ENCODE peak calls at places on chromosome 16, in eight cellular contexts. One of them, this sample, is unnamed.

GRCh38 chr16:26365555-26365954 is 673.8 kb downstream of the HS3ST4 start:
- DNase-seq in KBM-7: no peak
- DNase-seq in HCEC 1CT: no peak
- DNase-seq in anterior cingulate cortex: no peak
- DNase-seq in psoas muscle: no peak
- DNase-seq in stimulated activated CD8-positive, alpha-beta memory T cell treated with anti-CD3 and anti-CD28 coated beads, Interleukin-2, amount 100 ng/mL, for 1 hour: no peak
- DNase-seq in GM19239: no peak
- DNase-seq in substantia nigra: no peak
- DNase-seq in this sample: no peak

GRCh38 chr16:78437352-78437968 is 338.0 kb downstream of the WWOX start:
- DNase-seq in KBM-7: peak
- DNase-seq in HCEC 1CT: no peak
- DNase-seq in anterior cingulate cortex: no peak
- DNase-seq in psoas muscle: no peak
- DNase-seq in stimulated activated CD8-positive, alpha-beta memory T cell treated with anti-CD3 and anti-CD28 coated beads, Interleukin-2, amount 100 ng/mL, for 1 hour: no peak
- DNase-seq in GM19239: peak
- DNase-seq in substantia nigra: peak
- DNase-seq in this sample: peak

GRCh38 chr16:89847930-89848297 is 19.6 kb downstream of the SPIRE2 start:
- DNase-seq in KBM-7: no peak
- DNase-seq in HCEC 1CT: no peak
- DNase-seq in anterior cingulate cortex: no peak
- DNase-seq in psoas muscle: no peak
- DNase-seq in stimulated activated CD8-positive, alpha-beta memory T cell treated with anti-CD3 and anti-CD28 coated beads, Interleukin-2, amount 100 ng/mL, for 1 hour: no peak
- DNase-seq in GM19239: no peak
- DNase-seq in substantia nigra: no peak
- DNase-seq in this sample: no peak

GRCh38 chr16:70157105-70157476 is 16.5 kb upstream of the CLEC18C start:
- DNase-seq in KBM-7: no peak
- DNase-seq in HCEC 1CT: no peak
- DNase-seq in anterior cingulate cortex: no peak
- DNase-seq in psoas muscle: no peak
- DNase-seq in stimulated activated CD8-positive, alpha-beta memory T cell treated with anti-CD3 and anti-CD28 coated beads, Interleukin-2, amount 100 ng/mL, for 1 hour: no peak
- DNase-seq in GM19239: no peak
- DNase-seq in substantia nigra: no peak
- DNase-seq in this sample: no peak

GRCh38 chr16:88570691-88571092 is 489 bp downstream of the ZC3H18 start:
- DNase-seq in KBM-7: peak
- DNase-seq in HCEC 1CT: peak
- DNase-seq in anterior cingulate cortex: no peak
- DNase-seq in psoas muscle: no peak
- DNase-seq in stimulated activated CD8-positive, alpha-beta memory T cell treated with anti-CD3 and anti-CD28 coated beads, Interleukin-2, amount 100 ng/mL, for 1 hour: no peak
- DNase-seq in GM19239: no peak
- DNase-seq in substantia nigra: no peak
- DNase-seq in this sample: no peak

GRCh38 chr16:87263418-87264052 is 53.7 kb downstream of the C16orf95 start:
- DNase-seq in KBM-7: no peak
- DNase-seq in HCEC 1CT: no peak
- DNase-seq in anterior cingulate cortex: no peak
- DNase-seq in psoas muscle: no peak
- DNase-seq in stimulated activated CD8-positive, alpha-beta memory T cell treated with anti-CD3 and anti-CD28 coated beads, Interleukin-2, amount 100 ng/mL, for 1 hour: no peak
- DNase-seq in GM19239: no peak
- DNase-seq in substantia nigra: no peak
- DNase-seq in this sample: no peak

GRCh38 chr16:27720731-27721547 is 171.0 kb downstream of the KATNIP start:
- DNase-seq in KBM-7: no peak
- DNase-seq in HCEC 1CT: no peak
- DNase-seq in anterior cingulate cortex: no peak
- DNase-seq in psoas muscle: no peak
- DNase-seq in stimulated activated CD8-positive, alpha-beta memory T cell treated with anti-CD3 and anti-CD28 coated beads, Interleukin-2, amount 100 ng/mL, for 1 hour: no peak
- DNase-seq in GM19239: no peak
- DNase-seq in substantia nigra: peak
- DNase-seq in this sample: no peak

GRCh38 chr16:397135-397661 is at the start of gene NME4:
- DNase-seq in KBM-7: peak
- DNase-seq in HCEC 1CT: peak
- DNase-seq in anterior cingulate cortex: no peak
- DNase-seq in psoas muscle: no peak
- DNase-seq in stimulated activated CD8-positive, alpha-beta memory T cell treated with anti-CD3 and anti-CD28 coated beads, Interleukin-2, amount 100 ng/mL, for 1 hour: no peak
- DNase-seq in GM19239: peak
- DNase-seq in substantia nigra: no peak
- DNase-seq in this sample: peak

GRCh38 chr16:58443783-58444182 is 51.5 kb downstream of the GINS3 start:
- DNase-seq in KBM-7: no peak
- DNase-seq in HCEC 1CT: no peak
- DNase-seq in anterior cingulate cortex: no peak
- DNase-seq in psoas muscle: no peak
- DNase-seq in stimulated activated CD8-positive, alpha-beta memory T cell treated with anti-CD3 and anti-CD28 coated beads, Interleukin-2, amount 100 ng/mL, for 1 hour: no peak
- DNase-seq in GM19239: no peak
- DNase-seq in substantia nigra: no peak
- DNase-seq in this sample: no peak

GRCh38 chr16:49961087-49961486 is 63.9 kb upstream of the CNEP1R1 start:
- DNase-seq in KBM-7: no peak
- DNase-seq in HCEC 1CT: no peak
- DNase-seq in anterior cingulate cortex: no peak
- DNase-seq in psoas muscle: no peak
- DNase-seq in stimulated activated CD8-positive, alpha-beta memory T cell treated with anti-CD3 and anti-CD28 coated beads, Interleukin-2, amount 100 ng/mL, for 1 hour: no peak
- DNase-seq in GM19239: no peak
- DNase-seq in substantia nigra: no peak
- DNase-seq in this sample: no peak

GRCh38 chr16:28093383-28093725 is 29.8 kb upstream of the GSG1L start:
- DNase-seq in KBM-7: no peak
- DNase-seq in HCEC 1CT: no peak
- DNase-seq in anterior cingulate cortex: no peak
- DNase-seq in psoas muscle: no peak
- DNase-seq in stimulated activated CD8-positive, alpha-beta memory T cell treated with anti-CD3 and anti-CD28 coated beads, Interleukin-2, amount 100 ng/mL, for 1 hour: no peak
- DNase-seq in GM19239: no peak
- DNase-seq in substantia nigra: no peak
- DNase-seq in this sample: no peak

GRCh38 chr16:89489040-89489721 is 1.2 kb downstream of the ANKRD11 start:
- DNase-seq in KBM-7: peak
- DNase-seq in HCEC 1CT: peak
- DNase-seq in anterior cingulate cortex: peak
- DNase-seq in psoas muscle: peak
- DNase-seq in stimulated activated CD8-positive, alpha-beta memory T cell treated with anti-CD3 and anti-CD28 coated beads, Interleukin-2, amount 100 ng/mL, for 1 hour: peak
- DNase-seq in GM19239: peak
- DNase-seq in substantia nigra: peak
- DNase-seq in this sample: peak

GRCh38 chr16:72927199-72928088 is 120.5 kb downstream of the ZFHX3 start:
- DNase-seq in KBM-7: peak
- DNase-seq in HCEC 1CT: peak
- DNase-seq in anterior cingulate cortex: no peak
- DNase-seq in psoas muscle: peak
- DNase-seq in stimulated activated CD8-positive, alpha-beta memory T cell treated with anti-CD3 and anti-CD28 coated beads, Interleukin-2, amount 100 ng/mL, for 1 hour: no peak
- DNase-seq in GM19239: no peak
- DNase-seq in substantia nigra: no peak
- DNase-seq in this sample: no peak

GRCh38 chr16:2967721-2968161 is 1.4 kb upstream of the PAQR4 start:
- DNase-seq in KBM-7: no peak
- DNase-seq in HCEC 1CT: no peak
- DNase-seq in anterior cingulate cortex: no peak
- DNase-seq in psoas muscle: no peak
- DNase-seq in stimulated activated CD8-positive, alpha-beta memory T cell treated with anti-CD3 and anti-CD28 coated beads, Interleukin-2, amount 100 ng/mL, for 1 hour: no peak
- DNase-seq in GM19239: no peak
- DNase-seq in substantia nigra: no peak
- DNase-seq in this sample: no peak

GRCh38 chr16:8929086-8929748 is 34.5 kb downstream of the USP7 start:
- DNase-seq in KBM-7: no peak
- DNase-seq in HCEC 1CT: no peak
- DNase-seq in anterior cingulate cortex: no peak
- DNase-seq in psoas muscle: no peak
- DNase-seq in stimulated activated CD8-positive, alpha-beta memory T cell treated with anti-CD3 and anti-CD28 coated beads, Interleukin-2, amount 100 ng/mL, for 1 hour: no peak
- DNase-seq in GM19239: no peak
- DNase-seq in substantia nigra: no peak
- DNase-seq in this sample: no peak

GRCh38 chr16:68388124-68388523 is 60.2 kb downstream of the SMPD3 start:
- DNase-seq in KBM-7: no peak
- DNase-seq in HCEC 1CT: no peak
- DNase-seq in anterior cingulate cortex: no peak
- DNase-seq in psoas muscle: no peak
- DNase-seq in stimulated activated CD8-positive, alpha-beta memory T cell treated with anti-CD3 and anti-CD28 coated beads, Interleukin-2, amount 100 ng/mL, for 1 hour: no peak
- DNase-seq in GM19239: no peak
- DNase-seq in substantia nigra: no peak
- DNase-seq in this sample: no peak

GRCh38 chr16:30780021-30780420 is 7.0 kb downstream of the ZNF629 start:
- DNase-seq in KBM-7: no peak
- DNase-seq in HCEC 1CT: no peak
- DNase-seq in anterior cingulate cortex: no peak
- DNase-seq in psoas muscle: no peak
- DNase-seq in stimulated activated CD8-positive, alpha-beta memory T cell treated with anti-CD3 and anti-CD28 coated beads, Interleukin-2, amount 100 ng/mL, for 1 hour: no peak
- DNase-seq in GM19239: no peak
- DNase-seq in substantia nigra: no peak
- DNase-seq in this sample: no peak

GRCh38 chr16:25135239-25135878 is 23.8 kb downstream of the LCMT1 start:
- DNase-seq in KBM-7: no peak
- DNase-seq in HCEC 1CT: peak
- DNase-seq in anterior cingulate cortex: no peak
- DNase-seq in psoas muscle: no peak
- DNase-seq in stimulated activated CD8-positive, alpha-beta memory T cell treated with anti-CD3 and anti-CD28 coated beads, Interleukin-2, amount 100 ng/mL, for 1 hour: no peak
- DNase-seq in GM19239: no peak
- DNase-seq in substantia nigra: no peak
- DNase-seq in this sample: no peak

GRCh38 chr16:8963010-8963824 is 489 bp downstream of the USP7 start:
- DNase-seq in KBM-7: no peak
- DNase-seq in HCEC 1CT: peak
- DNase-seq in anterior cingulate cortex: no peak
- DNase-seq in psoas muscle: no peak
- DNase-seq in stimulated activated CD8-positive, alpha-beta memory T cell treated with anti-CD3 and anti-CD28 coated beads, Interleukin-2, amount 100 ng/mL, for 1 hour: no peak
- DNase-seq in GM19239: no peak
- DNase-seq in substantia nigra: no peak
- DNase-seq in this sample: no peak

GRCh38 chr16:86048882-86049585 is 150.1 kb downstream of the IRF8 start:
- DNase-seq in KBM-7: no peak
- DNase-seq in HCEC 1CT: no peak
- DNase-seq in anterior cingulate cortex: no peak
- DNase-seq in psoas muscle: no peak
- DNase-seq in stimulated activated CD8-positive, alpha-beta memory T cell treated with anti-CD3 and anti-CD28 coated beads, Interleukin-2, amount 100 ng/mL, for 1 hour: no peak
- DNase-seq in GM19239: no peak
- DNase-seq in substantia nigra: no peak
- DNase-seq in this sample: no peak

GRCh38 chr16:66473654-66474519 is 46.8 kb downstream of the BEAN1 start:
- DNase-seq in KBM-7: no peak
- DNase-seq in HCEC 1CT: no peak
- DNase-seq in anterior cingulate cortex: no peak
- DNase-seq in psoas muscle: no peak
- DNase-seq in stimulated activated CD8-positive, alpha-beta memory T cell treated with anti-CD3 and anti-CD28 coated beads, Interleukin-2, amount 100 ng/mL, for 1 hour: no peak
- DNase-seq in GM19239: no peak
- DNase-seq in substantia nigra: no peak
- DNase-seq in this sample: no peak

GRCh38 chr16:17432902-17433576 is 37.7 kb downstream of the XYLT1 start:
- DNase-seq in KBM-7: no peak
- DNase-seq in HCEC 1CT: no peak
- DNase-seq in anterior cingulate cortex: no peak
- DNase-seq in psoas muscle: no peak
- DNase-seq in stimulated activated CD8-positive, alpha-beta memory T cell treated with anti-CD3 and anti-CD28 coated beads, Interleukin-2, amount 100 ng/mL, for 1 hour: no peak
- DNase-seq in GM19239: no peak
- DNase-seq in substantia nigra: no peak
- DNase-seq in this sample: no peak

GRCh38 chr16:67562526-67562917 is at the start of gene CTCF:
- DNase-seq in KBM-7: peak
- DNase-seq in HCEC 1CT: peak
- DNase-seq in anterior cingulate cortex: peak
- DNase-seq in psoas muscle: peak
- DNase-seq in stimulated activated CD8-positive, alpha-beta memory T cell treated with anti-CD3 and anti-CD28 coated beads, Interleukin-2, amount 100 ng/mL, for 1 hour: peak
- DNase-seq in GM19239: peak
- DNase-seq in substantia nigra: peak
- DNase-seq in this sample: no peak

GRCh38 chr16:54318941-54319340 is 32.4 kb upstream of the IRX3 start:
- DNase-seq in KBM-7: no peak
- DNase-seq in HCEC 1CT: no peak
- DNase-seq in anterior cingulate cortex: no peak
- DNase-seq in psoas muscle: no peak
- DNase-seq in stimulated activated CD8-positive, alpha-beta memory T cell treated with anti-CD3 and anti-CD28 coated beads, Interleukin-2, amount 100 ng/mL, for 1 hour: no peak
- DNase-seq in GM19239: no peak
- DNase-seq in substantia nigra: no peak
- DNase-seq in this sample: no peak

GRCh38 chr16:65099607-65100006 is 22.3 kb downstream of the CDH11 start:
- DNase-seq in KBM-7: no peak
- DNase-seq in HCEC 1CT: no peak
- DNase-seq in anterior cingulate cortex: no peak
- DNase-seq in psoas muscle: no peak
- DNase-seq in stimulated activated CD8-positive, alpha-beta memory T cell treated with anti-CD3 and anti-CD28 coated beads, Interleukin-2, amount 100 ng/mL, for 1 hour: no peak
- DNase-seq in GM19239: no peak
- DNase-seq in substantia nigra: no peak
- DNase-seq in this sample: no peak

GRCh38 chr16:1002399-1003161 is 21.0 kb downstream of the SOX8 start:
- DNase-seq in KBM-7: no peak
- DNase-seq in HCEC 1CT: peak
- DNase-seq in anterior cingulate cortex: no peak
- DNase-seq in psoas muscle: no peak
- DNase-seq in stimulated activated CD8-positive, alpha-beta memory T cell treated with anti-CD3 and anti-CD28 coated beads, Interleukin-2, amount 100 ng/mL, for 1 hour: peak
- DNase-seq in GM19239: no peak
- DNase-seq in substantia nigra: no peak
- DNase-seq in this sample: no peak

GRCh38 chr16:3716831-3717234 is 491 bp downstream of the TRAP1 start:
- DNase-seq in KBM-7: peak
- DNase-seq in HCEC 1CT: peak
- DNase-seq in anterior cingulate cortex: no peak
- DNase-seq in psoas muscle: no peak
- DNase-seq in stimulated activated CD8-positive, alpha-beta memory T cell treated with anti-CD3 and anti-CD28 coated beads, Interleukin-2, amount 100 ng/mL, for 1 hour: no peak
- DNase-seq in GM19239: peak
- DNase-seq in substantia nigra: no peak
- DNase-seq in this sample: no peak

This sample was measured in GM12892.